ENCODE peak calls at places on chromosome 15, in six cellular contexts. One of them, this sample, is unnamed.

GRCh38 chr15:70486451-70487379 is 276.6 kb downstream of the UACA start:
- DNase-seq in cardiac muscle cell: no peak
- DNase-seq in NAMALWA: no peak
- DNase-seq in CD4-positive, CD25-positive, alpha-beta regulatory T cell: no peak
- DNase-seq in M059J: peak; percentile 94
- DNase-seq in stimulated activated CD4-positive, alpha-beta T cell treated with anti-CD3 and anti-CD28 coated beads, TNF-alpha, amount 100 ng/mL, for 1 hour: no peak
- DNase-seq in this sample: peak; percentile 69

GRCh38 chr15:94293411-94294402 is 62.3 kb downstream of the MCTP2 start:
- DNase-seq in M059J: no peak
- DNase-seq in stimulated activated CD4-positive, alpha-beta T cell treated with anti-CD3 and anti-CD28 coated beads, TNF-alpha, amount 100 ng/mL, for 1 hour: no peak
- DNase-seq in NAMALWA: no peak
- DNase-seq in cardiac muscle cell: no peak
- DNase-seq in CD4-positive, CD25-positive, alpha-beta regulatory T cell: no peak
- DNase-seq in this sample: no peak

GRCh38 chr15:69225355-69226027 is 65.1 kb downstream of the GLCE start:
- DNase-seq in NAMALWA: peak; percentile 22
- DNase-seq in cardiac muscle cell: peak; percentile 18
- DNase-seq in M059J: peak; percentile 16
- DNase-seq in CD4-positive, CD25-positive, alpha-beta regulatory T cell: no peak
- DNase-seq in stimulated activated CD4-positive, alpha-beta T cell treated with anti-CD3 and anti-CD28 coated beads, TNF-alpha, amount 100 ng/mL, for 1 hour: no peak
- DNase-seq in this sample: no peak

GRCh38 chr15:48395532-48396011 is 64.3 kb downstream of the DUT start:
- DNase-seq in CD4-positive, CD25-positive, alpha-beta regulatory T cell: no peak
- DNase-seq in NAMALWA: no peak
- DNase-seq in cardiac muscle cell: no peak
- DNase-seq in stimulated activated CD4-positive, alpha-beta T cell treated with anti-CD3 and anti-CD28 coated beads, TNF-alpha, amount 100 ng/mL, for 1 hour: no peak
- DNase-seq in M059J: peak; percentile 69
- DNase-seq in this sample: no peak

GRCh38 chr15:32683906-32684584 is 33.8 kb upstream of the GREM1 start:
- DNase-seq in M059J: peak; percentile 99
- DNase-seq in stimulated activated CD4-positive, alpha-beta T cell treated with anti-CD3 and anti-CD28 coated beads, TNF-alpha, amount 100 ng/mL, for 1 hour: no peak
- DNase-seq in cardiac muscle cell: no peak
- DNase-seq in CD4-positive, CD25-positive, alpha-beta regulatory T cell: no peak
- DNase-seq in NAMALWA: no peak
- DNase-seq in this sample: no peak

GRCh38 chr15:58136731-58137130 is 1.4 kb upstream of the AQP9 start:
- DNase-seq in CD4-positive, CD25-positive, alpha-beta regulatory T cell: no peak
- DNase-seq in cardiac muscle cell: no peak
- DNase-seq in stimulated activated CD4-positive, alpha-beta T cell treated with anti-CD3 and anti-CD28 coated beads, TNF-alpha, amount 100 ng/mL, for 1 hour: no peak
- DNase-seq in NAMALWA: no peak
- DNase-seq in M059J: peak; percentile 4
- DNase-seq in this sample: no peak

GRCh38 chr15:48427960-48428547 is 96.8 kb downstream of the DUT start:
- DNase-seq in CD4-positive, CD25-positive, alpha-beta regulatory T cell: no peak
- DNase-seq in stimulated activated CD4-positive, alpha-beta T cell treated with anti-CD3 and anti-CD28 coated beads, TNF-alpha, amount 100 ng/mL, for 1 hour: no peak
- DNase-seq in M059J: peak; percentile 84
- DNase-seq in cardiac muscle cell: no peak
- DNase-seq in NAMALWA: no peak
- DNase-seq in this sample: no peak

GRCh38 chr15:23647001-23647295 is 719 bp downstream of the MAGEL2 start:
- DNase-seq in cardiac muscle cell: no peak
- DNase-seq in M059J: no peak
- DNase-seq in NAMALWA: no peak
- DNase-seq in CD4-positive, CD25-positive, alpha-beta regulatory T cell: no peak
- DNase-seq in stimulated activated CD4-positive, alpha-beta T cell treated with anti-CD3 and anti-CD28 coated beads, TNF-alpha, amount 100 ng/mL, for 1 hour: no peak
- DNase-seq in this sample: no peak

GRCh38 chr15:62809968-62810260 is 232.6 kb upstream of the TPM1 start:
- DNase-seq in M059J: no peak
- DNase-seq in cardiac muscle cell: no peak
- DNase-seq in stimulated activated CD4-positive, alpha-beta T cell treated with anti-CD3 and anti-CD28 coated beads, TNF-alpha, amount 100 ng/mL, for 1 hour: no peak
- DNase-seq in NAMALWA: no peak
- DNase-seq in CD4-positive, CD25-positive, alpha-beta regulatory T cell: no peak
- DNase-seq in this sample: no peak

GRCh38 chr15:39792954-39793353 is 10.3 kb upstream of the FSIP1 start:
- DNase-seq in cardiac muscle cell: no peak
- DNase-seq in CD4-positive, CD25-positive, alpha-beta regulatory T cell: no peak
- DNase-seq in NAMALWA: no peak
- DNase-seq in M059J: no peak
- DNase-seq in stimulated activated CD4-positive, alpha-beta T cell treated with anti-CD3 and anti-CD28 coated beads, TNF-alpha, amount 100 ng/mL, for 1 hour: no peak
- DNase-seq in this sample: no peak

GRCh38 chr15:62067448-62068044 is 769 bp downstream of the C2CD4A start:
- DNase-seq in M059J: no peak
- DNase-seq in CD4-positive, CD25-positive, alpha-beta regulatory T cell: no peak
- DNase-seq in cardiac muscle cell: peak; percentile 17
- DNase-seq in stimulated activated CD4-positive, alpha-beta T cell treated with anti-CD3 and anti-CD28 coated beads, TNF-alpha, amount 100 ng/mL, for 1 hour: peak; percentile 10
- DNase-seq in NAMALWA: no peak
- DNase-seq in this sample: peak; percentile 10